ENCODE peak calls at places on chromosomes 6 and 20, in seven cellular contexts. Q, P, E, Z, G, I and Y are unnamed samples.

GRCh38 chr20:43825635-43826034 is 89.0 kb upstream of the TOX2 start:
- DNase-seq in Q (no peak), P (no peak), E (no peak), Z (no peak), G (peak), I (no peak), Y (no peak)

GRCh38 chr6:75748743-75749538 is at the start of gene MYO6:
- DNase-seq in Q (peak), P (no peak), E (peak), Z (peak), G (peak), I (peak), Y (peak)

GRCh38 chr6:166774770-166775169 is 147.7 kb upstream of the RPS6KA2 start:
- DNase-seq in Q (no peak), P (no peak), E (no peak), Z (no peak), G (no peak), I (no peak), Y (no peak)

GRCh38 chr20:42936482-42936881 is 253.2 kb downstream of the PTPRT start:
- DNase-seq in Q (no peak), P (no peak), E (no peak), Z (no peak), G (no peak), I (no peak), Y (no peak)

GRCh38 chr6:40480678-40481077 is 106.5 kb downstream of the LRFN2 start:
- DNase-seq in Q (no peak), P (no peak), E (no peak), Z (no peak), G (no peak), I (no peak), Y (no peak)

GRCh38 chr6:17640477-17640917 is 40.4 kb downstream of the FAM8A1 start:
- DNase-seq in Q (peak), P (no peak), E (no peak), Z (no peak), G (no peak), I (peak), Y (peak)

GRCh38 chr6:149961728-149962425 is 1.9 kb upstream of the ULBP1 start:
- DNase-seq in Q (no peak), P (no peak), E (peak), Z (no peak), G (no peak), I (no peak), Y (no peak)

GRCh38 chr6:166483556-166484250 is 101.0 kb upstream of the MPC1 start:
- DNase-seq in Q (no peak), P (no peak), E (no peak), Z (peak), G (peak), I (no peak), Y (no peak)

GRCh38 chr20:8647868-8648495 is 420.9 kb upstream of the PLCB4 start:
- DNase-seq in Q (peak), P (no peak), E (no peak), Z (no peak), G (no peak), I (no peak), Y (peak)

GRCh38 chr20:43363506-43363905 is 94.2 kb upstream of the SRSF6 start:
- DNase-seq in Q (no peak), P (no peak), E (no peak), Z (no peak), G (no peak), I (no peak), Y (no peak)

GRCh38 chr6:37442416-37443218 is 9.6 kb downstream of the CMTR1 start:
- DNase-seq in Q (peak), P (no peak), E (no peak), Z (no peak), G (no peak), I (no peak), Y (no peak)
- H3K4me3 ChIP-seq in Q (peak), P (no peak), E (no peak), Z (peak), G (peak), I (no peak), Y (no peak)

GRCh38 chr20:62893700-62894099 is 32.1 kb upstream of the TCFL5 start:
- DNase-seq in Q (no peak), P (no peak), E (peak), Z (no peak), G (no peak), I (no peak), Y (no peak)
- TF ChIP-seq CTCF in Q (no peak), P (no peak), E (peak), Z (no peak), G (no peak), I (peak), Y (peak)

GRCh38 chr6:31700716-31701401 is 2.3 kb downstream of the ABHD16A start:
- DNase-seq in Q (no peak), P (no peak), E (no peak), Z (no peak), G (no peak), I (no peak), Y (no peak)
- H3K4me3 ChIP-seq in Q (no peak), P (no peak), E (no peak), Z (peak), G (no peak), I (no peak), Y (no peak)

GRCh38 chr6:19866199-19866872 is 29.2 kb downstream of the ID4 start:
- DNase-seq in Q (no peak), P (no peak), E (no peak), Z (no peak), G (no peak), I (no peak), Y (no peak)

GRCh38 chr6:19873031-19873430 is 35.9 kb downstream of the ID4 start:
- DNase-seq in Q (no peak), P (no peak), E (peak), Z (no peak), G (no peak), I (no peak), Y (peak)

GRCh38 chr6:19866900-19867627 is 29.9 kb downstream of the ID4 start:
- DNase-seq in Q (no peak), P (peak), E (no peak), Z (no peak), G (no peak), I (peak), Y (peak)

GRCh38 chr6:19870322-19870721 is 33.2 kb downstream of the ID4 start:
- DNase-seq in Q (no peak), P (no peak), E (no peak), Z (no peak), G (no peak), I (no peak), Y (no peak)

GRCh38 chr6:19869464-19869863 is 32.3 kb downstream of the ID4 start:
- DNase-seq in Q (no peak), P (no peak), E (peak), Z (no peak), G (no peak), I (no peak), Y (no peak)
- TF ChIP-seq CTCF in Q (no peak), P (no peak), E (peak), Z (no peak), G (no peak), I (no peak), Y (no peak)

GRCh38 chr6:167796668-167797031 is 30.1 kb upstream of the AFDN start:
- DNase-seq in Q (no peak), P (no peak), E (no peak), Z (no peak), G (no peak), I (no peak), Y (no peak)
- H3K4me3 ChIP-seq in Q (peak), P (peak), E (no peak), Z (peak), G (peak), I (peak), Y (no peak)

GRCh38 chr6:157596461-157596860 is 215.5 kb downstream of the ZDHHC14 start:
- DNase-seq in Q (no peak), P (no peak), E (no peak), Z (no peak), G (no peak), I (no peak), Y (no peak)

GRCh38 chr6:157596886-157597285 is 215.9 kb downstream of the ZDHHC14 start:
- DNase-seq in Q (no peak), P (no peak), E (no peak), Z (no peak), G (no peak), I (peak), Y (no peak)

GRCh38 chr6:157599191-157599590 is 218.2 kb downstream of the ZDHHC14 start:
- DNase-seq in Q (no peak), P (no peak), E (no peak), Z (no peak), G (no peak), I (no peak), Y (no peak)

GRCh38 chr6:157595768-157596167 is 214.8 kb downstream of the ZDHHC14 start:
- DNase-seq in Q (no peak), P (no peak), E (no peak), Z (no peak), G (no peak), I (no peak), Y (no peak)

GRCh38 chr6:157597461-157598312 is 216.7 kb downstream of the ZDHHC14 start:
- DNase-seq in Q (peak), P (no peak), E (peak), Z (no peak), G (no peak), I (peak), Y (peak)
- TF ChIP-seq CTCF in Q (peak), P (peak), E (peak), Z (peak), G (peak), I (peak), Y (peak)

DNA sequence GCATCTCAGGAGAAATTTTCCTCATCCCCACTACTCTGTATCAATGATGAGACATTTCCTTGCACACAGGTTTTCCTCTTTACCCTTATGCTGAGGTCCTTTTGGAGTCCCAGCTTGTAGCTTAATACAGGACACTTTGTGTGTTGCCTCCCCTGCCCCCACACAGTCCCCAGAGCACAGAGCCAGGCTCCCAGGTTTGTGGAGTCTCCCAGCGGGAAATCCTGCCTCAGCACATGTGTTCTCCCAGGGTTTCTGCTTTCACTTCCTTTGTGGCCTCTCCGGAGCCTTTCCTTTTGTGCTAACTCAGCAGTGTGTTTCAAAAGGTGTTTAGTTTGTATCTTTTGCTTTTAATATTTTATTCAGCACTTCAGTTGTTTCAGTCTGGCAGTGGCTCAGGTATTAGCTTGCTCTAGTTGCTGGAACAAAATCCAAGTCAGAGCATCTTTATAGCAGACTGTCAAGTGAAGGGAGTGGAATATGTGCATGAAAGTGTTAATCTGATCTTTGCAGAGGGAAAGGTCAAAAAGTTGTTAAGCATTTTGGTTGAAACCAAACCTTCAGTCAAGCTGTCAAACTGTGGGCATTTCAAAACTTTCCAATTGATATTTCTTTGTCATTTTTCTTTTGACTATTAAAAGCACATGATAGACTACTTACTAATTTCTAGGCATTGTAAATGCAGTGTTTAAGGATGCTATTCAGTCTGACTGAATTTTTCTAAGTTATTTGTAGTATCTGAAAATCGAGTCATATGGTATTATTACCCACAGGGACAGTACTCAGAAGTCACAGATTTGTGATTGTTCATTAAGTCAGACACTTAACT is 8.6 kb downstream of the SNX9 start:
- DNase-seq in Q (no peak), P (no peak), E (peak), Z (no peak), G (no peak), I (peak), Y (peak)
- H3K4me3 ChIP-seq in Q (no peak), P (no peak), E (peak), Z (no peak), G (no peak), I (no peak), Y (no peak)

GRCh38 chr6:30893666-30894065 is 9.3 kb downstream of the DDR1 start:
- DNase-seq in Q (no peak), P (no peak), E (no peak), Z (no peak), G (no peak), I (no peak), Y (no peak)

GRCh38 chr6:30894381-30894780 is 10.1 kb downstream of the DDR1 start:
- DNase-seq in Q (no peak), P (no peak), E (no peak), Z (no peak), G (no peak), I (no peak), Y (no peak)

GRCh38 chr6:30891816-30892553 is 7.7 kb downstream of the DDR1 start:
- DNase-seq in Q (no peak), P (no peak), E (no peak), Z (no peak), G (peak), I (no peak), Y (no peak)

GRCh38 chr6:30891450-30891723 is 7.1 kb downstream of the DDR1 start:
- DNase-seq in Q (no peak), P (no peak), E (no peak), Z (no peak), G (no peak), I (no peak), Y (no peak)

GRCh38 chr6:30893001-30893591 is 8.8 kb downstream of the DDR1 start:
- DNase-seq in Q (no peak), P (no peak), E (peak), Z (no peak), G (peak), I (no peak), Y (no peak)
- TF ChIP-seq CTCF in Q (no peak), P (no peak), E (peak), Z (no peak), G (no peak), I (peak), Y (no peak)

DNA sequence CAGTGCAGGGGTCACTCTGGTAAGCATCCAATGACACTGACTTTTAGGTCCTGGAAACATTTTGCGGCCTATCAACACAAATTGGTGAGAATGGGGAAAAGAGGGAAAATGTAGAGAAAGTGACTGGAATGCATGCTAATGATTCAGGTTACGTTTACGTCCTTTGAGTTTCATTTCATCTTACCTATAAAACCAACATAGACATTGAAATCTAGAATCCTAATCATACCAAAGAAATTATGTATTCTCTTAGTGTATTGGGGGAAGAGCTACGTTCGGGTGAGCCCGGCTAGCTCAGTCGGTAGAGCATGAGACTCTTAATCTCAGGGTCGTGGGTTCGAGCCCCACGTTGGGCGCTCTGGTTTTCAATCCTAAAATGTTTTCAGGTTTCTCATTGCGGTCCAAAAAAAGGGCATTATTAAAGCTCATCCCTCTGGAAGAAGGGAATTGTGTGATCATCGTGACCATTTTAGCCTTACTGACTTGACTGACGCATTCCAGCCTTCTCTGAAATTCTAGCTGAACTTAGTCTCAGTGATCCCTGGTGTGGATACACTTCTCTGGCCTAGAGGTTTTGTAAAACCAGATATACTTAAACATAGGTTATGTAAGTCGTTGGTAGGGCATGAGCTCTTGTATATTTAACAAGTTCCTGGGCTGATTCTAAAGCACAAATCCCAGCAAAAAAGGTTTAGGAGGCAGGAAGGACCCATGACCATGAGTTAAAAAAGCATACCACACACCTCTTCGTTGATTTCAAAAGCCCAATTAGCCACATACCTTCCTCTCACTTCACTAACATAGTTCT is 18.3 kb downstream of the HMGN4 start:
- DNase-seq in Q (peak), P (peak), E (peak), Z (no peak), G (no peak), I (peak), Y (peak)
- H3K4me3 ChIP-seq in Q (no peak), P (no peak), E (peak), Z (no peak), G (no peak), I (peak), Y (peak)

DNA sequence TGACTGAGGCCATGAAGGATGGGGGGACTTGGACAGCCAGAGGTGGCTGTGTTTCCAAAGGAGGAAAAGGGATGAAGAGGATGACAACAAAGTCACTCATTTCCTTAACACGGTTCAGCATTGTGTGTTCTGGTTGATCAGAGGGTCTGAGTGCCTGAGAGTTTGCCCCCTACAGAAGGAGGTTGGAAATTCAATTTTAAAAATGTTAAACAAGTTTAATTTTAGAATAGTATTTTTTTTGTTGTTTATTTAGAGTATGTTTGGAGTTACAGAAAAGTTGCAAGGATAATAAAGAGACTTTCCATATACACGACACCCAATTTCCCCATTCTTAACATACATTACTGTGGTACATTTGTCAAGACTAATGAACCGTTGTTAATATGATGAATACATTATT is 10.3 kb upstream of the VAPB start:
- DNase-seq in Q (no peak), P (no peak), E (no peak), Z (no peak), G (no peak), I (no peak), Y (no peak)
- TF ChIP-seq CTCF in Q (peak), P (no peak), E (peak), Z (no peak), G (no peak), I (peak), Y (peak)